ENCODE peak calls at places on chromosomes 11 and 22, in ten cellular contexts. One of them, this sample, is unnamed.

GRCh38 chr11:35389897-35390462 is 29.4 kb downstream of the SLC1A2 start:
- DNase-seq in Panc1: no peak
- DNase-seq in left lung: no peak
- DNase-seq in Calu3: peak; percentile 21
- DNase-seq in CD4-positive, alpha-beta T cell: no peak
- DNase-seq in lower lobe of right lung: no peak
- DNase-seq in cardiac fibroblast: no peak
- DNase-seq in B cell: no peak
- DNase-seq in stomach: no peak
- DNase-seq in tibial artery: no peak
- DNase-seq in this sample: no peak

GRCh38 chr22:39215430-39216142 is 29.2 kb downstream of the PDGFB start:
- DNase-seq in left lung: peak; percentile 20
- DNase-seq in CD4-positive, alpha-beta T cell: no peak
- DNase-seq in B cell: no peak
- DNase-seq in stomach: no peak
- DNase-seq in cardiac fibroblast: no peak
- DNase-seq in Panc1: no peak
- DNase-seq in tibial artery: peak; percentile 17
- DNase-seq in lower lobe of right lung: peak; percentile 37
- DNase-seq in Calu3: no peak
- DNase-seq in this sample: no peak

GRCh38 chr11:76654310-76654851 is 16.2 kb downstream of the LRRC32 start:
- DNase-seq in stomach: peak; percentile 24
- DNase-seq in tibial artery: peak; percentile 94
- DNase-seq in left lung: peak; percentile 55
- DNase-seq in lower lobe of right lung: no peak
- DNase-seq in Calu3: no peak
- DNase-seq in CD4-positive, alpha-beta T cell: no peak
- DNase-seq in B cell: no peak
- DNase-seq in Panc1: no peak
- DNase-seq in cardiac fibroblast: peak; percentile 35
- DNase-seq in this sample: no peak

GRCh38 chr22:44037519-44038370 is 13.6 kb downstream of the PARVB start:
- DNase-seq in CD4-positive, alpha-beta T cell: no peak
- DNase-seq in cardiac fibroblast: peak; percentile 95
- DNase-seq in tibial artery: peak; percentile 68
- DNase-seq in B cell: no peak
- DNase-seq in lower lobe of right lung: no peak
- DNase-seq in left lung: no peak
- DNase-seq in stomach: no peak
- DNase-seq in Panc1: peak; percentile 84
- DNase-seq in Calu3: no peak
- DNase-seq in this sample: no peak

GRCh38 chr11:122180435-122180834 is 64.4 kb upstream of the BLID start:
- DNase-seq in CD4-positive, alpha-beta T cell: no peak
- DNase-seq in Calu3: no peak
- DNase-seq in Panc1: peak; percentile 95
- DNase-seq in B cell: no peak
- DNase-seq in stomach: no peak
- DNase-seq in lower lobe of right lung: no peak
- DNase-seq in left lung: no peak
- DNase-seq in tibial artery: peak; percentile 89
- DNase-seq in cardiac fibroblast: peak; percentile 100
- DNase-seq in this sample: no peak

GRCh38 chr11:86355256-86355655 is 19.4 kb upstream of the CCDC81 start:
- DNase-seq in CD4-positive, alpha-beta T cell: no peak
- DNase-seq in B cell: no peak
- DNase-seq in tibial artery: no peak
- DNase-seq in cardiac fibroblast: no peak
- DNase-seq in Calu3: no peak
- DNase-seq in stomach: no peak
- DNase-seq in Panc1: no peak
- DNase-seq in lower lobe of right lung: no peak
- DNase-seq in left lung: no peak
- DNase-seq in this sample: no peak

GRCh38 chr22:50699754-50700386 is 27.2 kb downstream of the SHANK3 start:
- DNase-seq in left lung: peak; percentile 29
- DNase-seq in CD4-positive, alpha-beta T cell: no peak
- DNase-seq in Calu3: no peak
- DNase-seq in tibial artery: no peak
- DNase-seq in stomach: no peak
- DNase-seq in lower lobe of right lung: peak; percentile 24
- DNase-seq in cardiac fibroblast: no peak
- DNase-seq in Panc1: no peak
- DNase-seq in B cell: no peak
- DNase-seq in this sample: no peak

GRCh38 chr11:19953342-19953741 is 206.9 kb downstream of the DBX1 start:
- DNase-seq in stomach: no peak
- DNase-seq in tibial artery: no peak
- DNase-seq in Calu3: no peak
- DNase-seq in B cell: no peak
- DNase-seq in Panc1: no peak
- DNase-seq in left lung: no peak
- DNase-seq in cardiac fibroblast: peak; percentile 85
- DNase-seq in lower lobe of right lung: no peak
- DNase-seq in CD4-positive, alpha-beta T cell: no peak
- DNase-seq in this sample: peak; percentile 30

GRCh38 chr11:40467771-40468170 is 991.7 kb downstream of the LRRC4C start:
- DNase-seq in left lung: no peak
- DNase-seq in cardiac fibroblast: no peak
- DNase-seq in tibial artery: no peak
- DNase-seq in Panc1: no peak
- DNase-seq in CD4-positive, alpha-beta T cell: no peak
- DNase-seq in B cell: no peak
- DNase-seq in Calu3: no peak
- DNase-seq in lower lobe of right lung: no peak
- DNase-seq in stomach: no peak
- DNase-seq in this sample: no peak

GRCh38 chr22:37258810-37259472 is 14.9 kb upstream of the RAC2 start:
- DNase-seq in Panc1: no peak
- DNase-seq in CD4-positive, alpha-beta T cell: no peak
- DNase-seq in tibial artery: no peak
- DNase-seq in left lung: peak; percentile 19
- DNase-seq in B cell: no peak
- DNase-seq in cardiac fibroblast: no peak
- DNase-seq in lower lobe of right lung: peak; percentile 7
- DNase-seq in stomach: no peak
- DNase-seq in Calu3: no peak
- DNase-seq in this sample: no peak

GRCh38 chr22:37260939-37261338 is 16.9 kb upstream of the RAC2 start:
- DNase-seq in cardiac fibroblast: peak; percentile 72
- DNase-seq in stomach: peak; percentile 67
- DNase-seq in left lung: peak; percentile 58
- DNase-seq in Calu3: peak; percentile 68
- DNase-seq in lower lobe of right lung: peak; percentile 73
- DNase-seq in CD4-positive, alpha-beta T cell: peak; percentile 49
- DNase-seq in Panc1: no peak
- DNase-seq in B cell: peak; percentile 76
- DNase-seq in tibial artery: no peak
- DNase-seq in this sample: peak; percentile 67

GRCh38 chr22:37260396-37260795 is 16.3 kb upstream of the RAC2 start:
- DNase-seq in B cell: no peak
- DNase-seq in left lung: no peak
- DNase-seq in Calu3: no peak
- DNase-seq in tibial artery: no peak
- DNase-seq in lower lobe of right lung: peak; percentile 13
- DNase-seq in cardiac fibroblast: no peak
- DNase-seq in stomach: no peak
- DNase-seq in CD4-positive, alpha-beta T cell: no peak
- DNase-seq in Panc1: no peak
- DNase-seq in this sample: no peak

GRCh38 chr22:37258005-37258790 is 14.1 kb upstream of the RAC2 start:
- DNase-seq in Panc1: no peak
- DNase-seq in B cell: no peak
- DNase-seq in cardiac fibroblast: no peak
- DNase-seq in stomach: no peak
- DNase-seq in left lung: peak; percentile 0
- DNase-seq in tibial artery: no peak
- DNase-seq in CD4-positive, alpha-beta T cell: no peak
- DNase-seq in lower lobe of right lung: no peak
- DNase-seq in Calu3: no peak
- DNase-seq in this sample: no peak

GRCh38 chr22:37259540-37260029 is 15.5 kb upstream of the RAC2 start:
- DNase-seq in stomach: no peak
- DNase-seq in B cell: peak; percentile 47
- DNase-seq in cardiac fibroblast: peak; percentile 65
- DNase-seq in Panc1: no peak
- DNase-seq in tibial artery: no peak
- DNase-seq in CD4-positive, alpha-beta T cell: no peak
- DNase-seq in Calu3: no peak
- DNase-seq in lower lobe of right lung: peak; percentile 46
- DNase-seq in left lung: peak; percentile 31
- DNase-seq in this sample: peak; percentile 54
- TF ChIP-seq CTCF in stomach: no peak
- TF ChIP-seq CTCF in B cell: peak; percentile 29
- TF ChIP-seq CTCF in cardiac fibroblast: peak; percentile 75
- TF ChIP-seq CTCF in Panc1: peak; percentile 79
- TF ChIP-seq CTCF in tibial artery: no peak
- TF ChIP-seq CTCF in CD4-positive, alpha-beta T cell: peak; percentile 56
- TF ChIP-seq CTCF in Calu3: no peak
- TF ChIP-seq CTCF in lower lobe of right lung: peak; percentile 41
- TF ChIP-seq CTCF in left lung: peak; percentile 34
- TF ChIP-seq CTCF in this sample: peak; percentile 27

GRCh38 chr22:41091139-41092022 is 1.0 kb upstream of the EP300 start:
- DNase-seq in left lung: peak; percentile 99
- DNase-seq in stomach: peak; percentile 99
- DNase-seq in Calu3: peak; percentile 99
- DNase-seq in B cell: peak; percentile 99
- DNase-seq in CD4-positive, alpha-beta T cell: peak; percentile 100
- DNase-seq in Panc1: peak; percentile 86
- DNase-seq in tibial artery: peak; percentile 100
- DNase-seq in lower lobe of right lung: peak; percentile 100
- DNase-seq in cardiac fibroblast: peak; percentile 99
- DNase-seq in this sample: peak; percentile 99

GRCh38 chr22:41092023-41092817 is at the start of gene EP300:
- DNase-seq in cardiac fibroblast: peak; percentile 74
- DNase-seq in Panc1: no peak
- DNase-seq in B cell: peak; percentile 92
- DNase-seq in tibial artery: peak; percentile 93
- DNase-seq in Calu3: peak; percentile 86
- DNase-seq in CD4-positive, alpha-beta T cell: peak; percentile 79
- DNase-seq in stomach: peak; percentile 72
- DNase-seq in lower lobe of right lung: peak; percentile 91
- DNase-seq in left lung: peak; percentile 92
- DNase-seq in this sample: peak; percentile 68

GRCh38 chr22:41092847-41093371 is 517 bp downstream of the EP300 start:
- DNase-seq in Calu3: peak; percentile 34
- DNase-seq in cardiac fibroblast: peak; percentile 48
- DNase-seq in Panc1: no peak
- DNase-seq in B cell: peak; percentile 63
- DNase-seq in lower lobe of right lung: peak; percentile 62
- DNase-seq in left lung: peak; percentile 42
- DNase-seq in stomach: peak; percentile 41
- DNase-seq in CD4-positive, alpha-beta T cell: no peak
- DNase-seq in tibial artery: no peak
- DNase-seq in this sample: no peak

GRCh38 chr22:41096391-41096790 is 4.0 kb downstream of the EP300 start:
- DNase-seq in left lung: no peak
- DNase-seq in Panc1: no peak
- DNase-seq in lower lobe of right lung: no peak
- DNase-seq in CD4-positive, alpha-beta T cell: no peak
- DNase-seq in B cell: no peak
- DNase-seq in tibial artery: no peak
- DNase-seq in stomach: no peak
- DNase-seq in cardiac fibroblast: no peak
- DNase-seq in Calu3: no peak
- DNase-seq in this sample: no peak

GRCh38 chr22:41094036-41094435 is 1.6 kb downstream of the EP300 start:
- DNase-seq in B cell: no peak
- DNase-seq in tibial artery: no peak
- DNase-seq in Panc1: no peak
- DNase-seq in cardiac fibroblast: peak; percentile 42
- DNase-seq in CD4-positive, alpha-beta T cell: no peak
- DNase-seq in stomach: no peak
- DNase-seq in left lung: no peak
- DNase-seq in lower lobe of right lung: no peak
- DNase-seq in Calu3: no peak
- DNase-seq in this sample: no peak
- TF ChIP-seq CTCF in B cell: no peak
- TF ChIP-seq CTCF in tibial artery: no peak
- TF ChIP-seq CTCF in Panc1: no peak
- TF ChIP-seq CTCF in cardiac fibroblast: no peak
- TF ChIP-seq CTCF in CD4-positive, alpha-beta T cell: no peak
- TF ChIP-seq CTCF in stomach: no peak
- TF ChIP-seq CTCF in left lung: no peak
- TF ChIP-seq CTCF in lower lobe of right lung: no peak
- TF ChIP-seq CTCF in Calu3: no peak
- TF ChIP-seq CTCF in this sample: no peak

GRCh38 chr11:64751580-64751979 is 7.6 kb upstream of the RASGRP2 start:
- DNase-seq in CD4-positive, alpha-beta T cell: no peak
- DNase-seq in stomach: no peak
- DNase-seq in Panc1: no peak
- DNase-seq in Calu3: no peak
- DNase-seq in left lung: no peak
- DNase-seq in B cell: no peak
- DNase-seq in tibial artery: no peak
- DNase-seq in cardiac fibroblast: no peak
- DNase-seq in lower lobe of right lung: no peak
- DNase-seq in this sample: no peak

GRCh38 chr11:64747961-64748715 is 4.2 kb upstream of the RASGRP2 start:
- DNase-seq in Calu3: no peak
- DNase-seq in CD4-positive, alpha-beta T cell: no peak
- DNase-seq in B cell: no peak
- DNase-seq in lower lobe of right lung: no peak
- DNase-seq in cardiac fibroblast: peak; percentile 41
- DNase-seq in left lung: no peak
- DNase-seq in stomach: no peak
- DNase-seq in tibial artery: no peak
- DNase-seq in Panc1: no peak
- DNase-seq in this sample: no peak

GRCh38 chr11:64751136-64751535 is 7.2 kb upstream of the RASGRP2 start:
- DNase-seq in cardiac fibroblast: no peak
- DNase-seq in Panc1: no peak
- DNase-seq in B cell: no peak
- DNase-seq in left lung: no peak
- DNase-seq in tibial artery: no peak
- DNase-seq in stomach: no peak
- DNase-seq in Calu3: no peak
- DNase-seq in CD4-positive, alpha-beta T cell: no peak
- DNase-seq in lower lobe of right lung: no peak
- DNase-seq in this sample: no peak

GRCh38 chr11:64752106-64752970 is 7.4 kb downstream of the PYGM start:
- DNase-seq in B cell: no peak
- DNase-seq in stomach: no peak
- DNase-seq in cardiac fibroblast: no peak
- DNase-seq in left lung: no peak
- DNase-seq in lower lobe of right lung: no peak
- DNase-seq in tibial artery: no peak
- DNase-seq in Calu3: no peak
- DNase-seq in Panc1: no peak
- DNase-seq in CD4-positive, alpha-beta T cell: no peak
- DNase-seq in this sample: no peak

GRCh38 chr11:64750361-64751054 is 6.6 kb upstream of the RASGRP2 start:
- DNase-seq in CD4-positive, alpha-beta T cell: no peak
- DNase-seq in cardiac fibroblast: no peak
- DNase-seq in left lung: no peak
- DNase-seq in tibial artery: no peak
- DNase-seq in Panc1: no peak
- DNase-seq in stomach: no peak
- DNase-seq in Calu3: no peak
- DNase-seq in lower lobe of right lung: no peak
- DNase-seq in B cell: no peak
- DNase-seq in this sample: no peak
- TF ChIP-seq CTCF in CD4-positive, alpha-beta T cell: peak; percentile 40
- TF ChIP-seq CTCF in cardiac fibroblast: no peak
- TF ChIP-seq CTCF in left lung: no peak
- TF ChIP-seq CTCF in tibial artery: no peak
- TF ChIP-seq CTCF in Panc1: no peak
- TF ChIP-seq CTCF in stomach: no peak
- TF ChIP-seq CTCF in Calu3: no peak
- TF ChIP-seq CTCF in lower lobe of right lung: no peak
- TF ChIP-seq CTCF in B cell: no peak
- TF ChIP-seq CTCF in this sample: no peak

GRCh38 chr11:13354335-13354734 is 76.7 kb downstream of the BMAL1 start:
- DNase-seq in left lung: no peak
- DNase-seq in cardiac fibroblast: peak; percentile 44
- DNase-seq in tibial artery: no peak
- DNase-seq in lower lobe of right lung: no peak
- DNase-seq in CD4-positive, alpha-beta T cell: no peak
- DNase-seq in Calu3: no peak
- DNase-seq in B cell: no peak
- DNase-seq in Panc1: no peak
- DNase-seq in stomach: no peak
- DNase-seq in this sample: peak; percentile 28
- TF ChIP-seq CTCF in left lung: no peak
- TF ChIP-seq CTCF in cardiac fibroblast: peak; percentile 43
- TF ChIP-seq CTCF in tibial artery: peak; percentile 7
- TF ChIP-seq CTCF in lower lobe of right lung: peak; percentile 12
- TF ChIP-seq CTCF in CD4-positive, alpha-beta T cell: no peak
- TF ChIP-seq CTCF in Calu3: peak; percentile 35
- TF ChIP-seq CTCF in B cell: no peak
- TF ChIP-seq CTCF in Panc1: peak; percentile 34
- TF ChIP-seq CTCF in stomach: no peak
- TF ChIP-seq CTCF in this sample: peak; percentile 43

This sample was measured in endothelial cell.